ENCODE peak calls at places on chromosomes 6 and 20, in eight cellular contexts. Y is brain microvascular endothelial cell; R is fibroblast of the aortic adventitia; P is small intestine; J is K562; X is naive thymus-derived CD4-positive, alpha-beta T cell; S is neuronal stem cell; U is endodermal cell. N is an unnamed sample.

GRCh38 chr20:31543966-31544598 is 29.8 kb downstream of the HM13 start:
- DNase-seq in J (no peak), X (no peak), P (no peak), S (no peak), R (peak), U (no peak), Y (peak), N (no peak)

GRCh38 chr6:125789576-125790402 is 971 bp upstream of the NCOA7 start:
- DNase-seq in S (peak), X (peak), J (peak), U (peak), R (peak), P (peak), Y (peak), N (peak)

GRCh38 chr6:125585470-125585869 is 164.0 kb upstream of the HEY2 start:
- DNase-seq in J (no peak), X (no peak), P (no peak), S (no peak), Y (no peak), R (no peak), U (no peak), N (no peak)

GRCh38 chr6:111606620-111607115 is 990 bp upstream of the TRAF3IP2 start:
- DNase-seq in Y (no peak), J (no peak), X (no peak), R (peak), P (peak), U (peak), S (no peak), N (no peak)

GRCh38 chr6:15941168-15941567 is 187.7 kb upstream of the MYLIP start:
- DNase-seq in S (no peak), X (no peak), U (no peak), P (no peak), R (no peak), Y (no peak), J (no peak), N (no peak)

GRCh38 chr20:61516398-61517208 is 264.5 kb downstream of the CDH4 start:
- DNase-seq in R (peak), U (no peak), Y (no peak), P (no peak), S (no peak), X (no peak), J (no peak), N (no peak)

GRCh38 chr6:149142924-149143429 is 174.5 kb upstream of the TAB2 start:
- DNase-seq in X (no peak), P (no peak), U (no peak), J (no peak), Y (no peak), S (no peak), R (no peak), N (no peak)

GRCh38 chr6:110875548-110876169 is 1.1 kb downstream of the AMD1 start:
- DNase-seq in J (peak), Y (no peak), R (peak), U (peak), S (no peak), X (peak), P (peak), N (peak)

GRCh38 chr6:156058356-156058755 is 602.7 kb upstream of the NOX3 start:
- DNase-seq in X (no peak), J (no peak), R (no peak), Y (no peak), S (no peak), P (no peak), U (no peak), N (no peak)

GRCh38 chr6:149094156-149094555 is 223.4 kb upstream of the TAB2 start:
- DNase-seq in S (no peak), Y (peak), R (no peak), J (no peak), P (no peak), X (no peak), U (peak), N (peak)

GRCh38 chr20:43844778-43845614 is 69.7 kb upstream of the TOX2 start:
- DNase-seq in P (peak), S (no peak), U (no peak), R (peak), J (no peak), Y (peak), X (no peak), N (no peak)

GRCh38 chr6:28211840-28212509 is 13.1 kb upstream of the ZSCAN9 start:
- DNase-seq in P (no peak), X (no peak), J (peak), R (no peak), S (peak), Y (no peak), U (peak), N (peak)

GRCh38 chr6:52261229-52261628 is 16.9 kb upstream of the IL17F start:
- DNase-seq in U (no peak), S (no peak), R (peak), X (no peak), P (no peak), J (no peak), Y (peak), N (no peak)

GRCh38 chr20:219290-220115 is 7.6 kb upstream of the DEFB129 start:
- DNase-seq in Y (peak), P (no peak), X (no peak), S (no peak), R (peak), J (peak), U (peak), N (peak)

GRCh38 chr6:51289041-51289440 is 470.4 kb downstream of the TFAP2B start:
- DNase-seq in X (no peak), R (no peak), P (no peak), U (no peak), S (no peak), J (no peak), Y (peak), N (no peak)

GRCh38 chr6:81241717-81242116 is 510.8 kb downstream of the TENT5A start:
- DNase-seq in Y (no peak), U (no peak), S (no peak), X (no peak), P (peak), R (peak), J (no peak), N (peak)

GRCh38 chr6:49582529-49582928 is 32.1 kb downstream of the C6orf141 start:
- DNase-seq in R (no peak), P (no peak), U (no peak), X (no peak), Y (no peak), J (no peak), S (no peak), N (no peak)

GRCh38 chr20:57480444-57481152 is 44.3 kb downstream of the CTCFL start:
- DNase-seq in Y (no peak), R (no peak), P (no peak), S (no peak), U (peak), J (no peak), X (peak), N (peak)

GRCh38 chr6:33189625-33190024 is 2.6 kb downstream of the COL11A2 start:
- DNase-seq in J (no peak), S (no peak), Y (no peak), R (no peak), X (no peak), P (no peak), U (no peak), N (peak)

GRCh38 chr6:147106759-147107401 is 97.3 kb upstream of the STXBP5 start:
- DNase-seq in S (no peak), J (no peak), U (no peak), Y (peak), R (peak), X (no peak), P (peak), N (no peak)

GRCh38 chr6:2877057-2877882 is 25.8 kb downstream of the SERPINB9 start:
- DNase-seq in P (no peak), J (no peak), U (peak), Y (peak), R (peak), X (no peak), S (no peak), N (no peak)

GRCh38 chr6:70099732-70100131 is 203.2 kb downstream of the COL9A1 start:
- DNase-seq in Y (no peak), U (no peak), P (no peak), J (no peak), S (no peak), X (no peak), R (no peak), N (no peak)

GRCh38 chr6:167855825-167856425 is 29.2 kb downstream of the AFDN start:
- DNase-seq in P (no peak), Y (peak), S (no peak), R (peak), X (no peak), U (no peak), J (peak), N (no peak)

GRCh38 chr6:26754212-26754611 is 94.7 kb upstream of the ZNF322 start:
- DNase-seq in S (no peak), X (no peak), P (no peak), U (no peak), R (no peak), Y (no peak), J (no peak), N (no peak)

GRCh38 chr6:90940812-90941481 is 354.1 kb upstream of the MAP3K7 start:
- DNase-seq in X (peak), S (peak), J (peak), Y (peak), P (peak), R (peak), U (no peak), N (peak)

GRCh38 chr20:46202758-46203509 is 84.8 kb downstream of the CD40 start:
- DNase-seq in U (no peak), J (no peak), Y (no peak), P (no peak), S (no peak), X (no peak), R (peak), N (no peak)

GRCh38 chr6:162998777-162999176 is 271.0 kb downstream of the PACRG start:
- DNase-seq in U (no peak), X (no peak), J (no peak), P (no peak), Y (no peak), R (no peak), S (no peak), N (no peak)

GRCh38 chr6:144931172-144932035 is 646.3 kb downstream of the UTRN start:
- DNase-seq in Y (peak), X (no peak), R (peak), U (peak), J (peak), S (no peak), P (peak), N (peak)

GRCh38 chr20:884983-885952 is 30.9 kb downstream of the ANGPT4 start:
- DNase-seq in U (peak), Y (peak), S (peak), R (peak), X (no peak), P (peak), J (no peak), N (peak)

GRCh38 chr6:44925100-44925739 is 402.9 kb upstream of the RUNX2 start:
- DNase-seq in S (no peak), Y (peak), U (no peak), J (peak), P (peak), X (peak), R (peak), N (peak)

GRCh38 chr6:144006731-144007454 is 1.2 kb downstream of the PLAGL1 start:
- DNase-seq in S (no peak), U (no peak), P (no peak), X (no peak), Y (peak), R (peak), J (peak), N (peak)

GRCh38 chr20:22449115-22449973 is 135.0 kb downstream of the FOXA2 start:
- DNase-seq in Y (no peak), U (no peak), P (no peak), X (no peak), J (no peak), R (peak), S (no peak), N (no peak)

GRCh38 chr20:49344975-49345374 is 67.1 kb upstream of the ZNFX1 start:
- DNase-seq in X (no peak), Y (peak), R (peak), J (no peak), P (no peak), U (no peak), S (no peak), N (no peak)

GRCh38 chr20:49345538-49345937 is 67.7 kb upstream of the ZNFX1 start:
- DNase-seq in X (no peak), U (no peak), R (peak), P (no peak), S (no peak), J (no peak), Y (peak), N (no peak)

GRCh38 chr20:49340161-49340966 is 62.5 kb upstream of the ZNFX1 start:
- DNase-seq in P (no peak), U (no peak), S (no peak), Y (no peak), X (no peak), R (peak), J (no peak), N (no peak)

GRCh38 chr20:49344140-49344539 is 66.3 kb upstream of the ZNFX1 start:
- DNase-seq in Y (no peak), J (no peak), R (no peak), U (no peak), X (no peak), P (no peak), S (no peak), N (no peak)

GRCh38 chr20:49343246-49343645 is 65.4 kb upstream of the ZNFX1 start:
- DNase-seq in U (peak), P (no peak), S (no peak), J (no peak), Y (no peak), R (no peak), X (no peak), N (no peak)
- H3K4me3 ChIP-seq in U (no peak), P (no peak), S (no peak), J (no peak), Y (no peak), R (no peak), X (no peak), N (no peak)

DNA sequence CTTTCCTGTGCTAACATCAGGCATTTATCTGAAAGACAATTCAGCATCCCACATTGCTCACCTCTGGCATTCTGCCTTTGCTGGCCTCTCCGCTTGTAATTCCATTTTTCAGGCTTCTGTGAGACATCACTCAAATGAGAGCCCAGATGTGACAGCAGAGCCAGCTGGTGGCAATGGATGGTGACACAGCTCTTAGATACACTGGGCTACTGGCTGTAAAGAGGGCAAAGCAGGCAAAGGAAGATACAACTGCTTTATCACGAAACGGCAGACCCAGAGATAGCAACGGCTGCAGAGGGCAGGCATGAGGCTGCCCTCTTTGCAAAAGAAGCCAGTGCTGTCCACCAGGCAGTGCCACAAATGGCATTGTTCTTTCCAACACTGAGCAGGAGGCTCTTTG is 329.8 kb downstream of the KIF16B start:
- DNase-seq in U (peak), P (no peak), S (no peak), X (no peak), R (no peak), J (no peak), Y (no peak), N (no peak)
- H3K4me3 ChIP-seq in U (no peak), P (no peak), S (no peak), X (no peak), R (no peak), J (no peak), Y (no peak), N (no peak)

DNA sequence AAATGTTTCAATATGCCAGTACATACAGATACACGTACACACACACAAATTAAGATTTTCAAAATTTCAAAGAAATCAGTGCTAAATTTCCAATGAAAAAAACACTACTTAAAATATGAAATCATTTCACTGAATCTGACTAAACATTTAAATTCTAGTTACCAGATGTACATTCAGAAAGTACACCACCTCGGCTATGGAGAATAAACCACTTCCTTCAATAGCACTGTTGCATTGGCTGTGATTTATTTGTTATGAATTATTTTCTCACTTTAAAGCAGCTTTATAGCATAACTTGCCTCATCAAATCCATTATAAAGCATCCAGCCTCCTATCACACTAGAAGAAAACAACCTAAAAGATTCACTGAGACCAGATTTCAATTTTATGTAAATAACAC is 36.6 kb downstream of the HBS1L start:
- DNase-seq in R (no peak), J (no peak), P (no peak), Y (no peak), U (no peak), S (no peak), X (no peak), N (no peak)
- H3K4me3 ChIP-seq in R (no peak), J (no peak), P (no peak), Y (no peak), U (no peak), S (no peak), X (no peak), N (no peak)

DNA sequence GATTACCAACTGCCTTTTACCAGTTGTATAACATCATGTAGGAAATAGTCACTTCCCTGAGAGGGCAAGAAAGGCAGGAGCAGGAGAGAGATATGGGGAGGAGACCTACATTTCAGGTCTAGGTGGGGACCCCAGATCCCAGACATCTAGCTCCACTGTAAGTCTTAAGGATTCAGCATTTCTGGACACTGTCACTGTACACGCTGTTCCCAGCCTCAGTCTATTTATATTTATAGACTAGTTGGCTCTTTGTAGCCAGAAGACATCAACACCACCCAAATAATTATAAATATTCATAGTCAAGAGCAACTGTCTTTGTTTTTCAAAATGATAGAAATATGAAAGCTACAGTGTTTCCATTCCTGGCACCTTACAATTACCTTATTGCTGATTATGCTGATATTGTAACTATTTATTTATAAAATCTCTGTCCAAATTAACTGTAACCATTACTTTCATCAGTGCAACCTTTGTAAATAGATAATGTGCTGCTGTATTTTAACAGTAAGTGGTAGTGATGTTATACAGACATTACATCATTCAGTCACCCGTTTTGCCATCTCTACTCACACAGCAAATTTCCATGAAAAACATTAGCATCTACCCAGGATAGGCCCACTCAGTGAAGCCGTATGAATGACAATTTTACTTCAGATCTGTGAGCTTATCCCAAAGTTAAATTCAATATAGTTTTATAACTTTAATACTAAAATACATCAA is 162.8 kb downstream of the PTPRK start:
- DNase-seq in S (no peak), R (no peak), J (no peak), U (no peak), Y (no peak), P (no peak), X (no peak), N (no peak)
- H3K4me3 ChIP-seq in S (no peak), R (no peak), J (no peak), U (no peak), Y (no peak), P (no peak), X (no peak), N (no peak)

DNA sequence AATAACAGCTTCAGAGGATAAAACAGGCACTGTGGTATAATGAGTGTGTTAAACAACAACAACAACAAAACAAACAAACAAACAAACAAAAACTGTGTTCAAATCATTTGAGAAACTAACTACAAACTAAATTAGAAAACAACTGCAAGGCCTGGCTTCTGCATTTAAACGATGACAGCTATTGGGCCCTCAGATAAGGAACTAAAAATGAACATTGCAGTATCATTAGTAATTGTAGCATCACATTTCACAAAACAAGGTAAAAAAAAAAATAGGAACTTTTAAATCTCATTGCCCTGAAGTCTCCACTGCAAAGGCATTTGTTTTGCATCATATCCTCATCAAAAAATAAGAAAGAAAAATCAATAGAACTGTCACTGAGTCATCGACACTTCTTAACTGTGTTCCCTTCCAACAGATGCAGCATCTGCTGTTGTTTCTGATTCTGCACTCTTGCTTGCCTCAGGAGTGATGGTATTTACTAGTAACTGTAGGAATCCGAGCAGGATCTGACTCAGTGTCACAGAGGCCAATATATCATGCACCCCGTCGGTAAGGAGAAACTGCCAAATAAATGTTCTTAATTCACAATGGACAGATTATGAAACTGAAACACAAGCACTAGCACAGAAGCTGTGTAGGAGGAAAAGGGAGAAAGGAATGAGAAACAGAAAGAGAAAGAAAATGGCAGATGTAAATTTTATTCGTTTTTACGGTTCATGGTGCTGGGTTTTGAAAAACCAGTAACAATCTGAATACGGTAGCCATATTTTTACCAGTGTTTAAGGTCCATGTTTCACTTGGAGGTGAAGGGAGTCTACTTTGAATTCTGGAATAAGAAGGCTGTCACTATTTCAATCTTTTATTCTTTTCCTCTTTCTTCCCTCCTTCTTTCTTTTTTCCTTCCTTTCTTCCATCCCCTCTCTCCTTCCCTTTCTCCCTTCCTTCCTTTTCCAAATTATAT is 365.7 kb upstream of the EPHA7 start:
- DNase-seq in S (no peak), U (no peak), R (peak), J (no peak), Y (peak), P (no peak), X (no peak), N (no peak)
- H3K4me3 ChIP-seq in S (no peak), U (no peak), R (peak), J (no peak), Y (peak), P (no peak), X (no peak), N (no peak)

GRCh38 chr6:113451030-113451429 is 406.1 kb upstream of the MARCKS start:
- DNase-seq in S (no peak), Y (no peak), R (no peak), J (no peak), P (no peak), U (no peak), X (no peak), N (no peak)

GRCh38 chr6:113449051-113449450 is 408.1 kb upstream of the MARCKS start:
- DNase-seq in R (peak), J (no peak), P (no peak), S (no peak), U (no peak), X (no peak), Y (peak), N (no peak)

GRCh38 chr6:113445201-113445600 is 411.9 kb upstream of the MARCKS start:
- DNase-seq in J (no peak), R (no peak), S (no peak), U (no peak), X (no peak), Y (no peak), P (no peak), N (no peak)

GRCh38 chr6:113447088-113447831 is 409.9 kb upstream of the MARCKS start:
- DNase-seq in Y (peak), P (no peak), J (no peak), S (no peak), U (no peak), R (peak), X (no peak), N (no peak)

GRCh38 chr6:113450061-113450465 is 407.1 kb upstream of the MARCKS start:
- DNase-seq in P (no peak), J (no peak), U (no peak), S (no peak), Y (peak), X (no peak), R (no peak), N (no peak)
- H3K4me3 ChIP-seq in P (no peak), J (no peak), U (no peak), S (no peak), Y (no peak), X (no peak), R (no peak), N (no peak)

GRCh38 chr6:25278914-25279747 is at the start of gene CARMIL1:
- DNase-seq in Y (peak), S (peak), R (peak), J (peak), P (peak), X (peak), U (peak), N (peak)
- H3K4me3 ChIP-seq in Y (peak), S (peak), R (peak), J (peak), P (peak), X (peak), U (peak), N (peak)

N was measured in H7.